ENCODE peak calls at places on chromosomes 4 and X, in five cellular contexts. One of them, this sample, is unnamed.

GRCh38 chr4:12022409-12022808 is 593.7 kb upstream of the HS3ST1 start:
- DNase-seq in fibroblast of villous mesenchyme: no peak
- DNase-seq in nucleus accumbens: no peak
- DNase-seq in CD4-positive, CD25-positive, alpha-beta regulatory T cell: no peak
- DNase-seq in activated CD8-positive, alpha-beta memory T cell treated with anti-CD3 and anti-CD28 coated beads, Interleukin-2, amount 50 U/mL, for 48 hours: no peak
- DNase-seq in this sample: no peak

GRCh38 chr4:79682161-79682560 is 274.1 kb upstream of the GK2 start:
- DNase-seq in fibroblast of villous mesenchyme: no peak
- DNase-seq in nucleus accumbens: no peak
- DNase-seq in CD4-positive, CD25-positive, alpha-beta regulatory T cell: no peak
- DNase-seq in activated CD8-positive, alpha-beta memory T cell treated with anti-CD3 and anti-CD28 coated beads, Interleukin-2, amount 50 U/mL, for 48 hours: no peak
- DNase-seq in this sample: peak; percentile 49

GRCh38 chrX:12954981-12955380 is 19.9 kb upstream of the TMSB4X start:
- DNase-seq in fibroblast of villous mesenchyme: no peak
- DNase-seq in nucleus accumbens: no peak
- DNase-seq in CD4-positive, CD25-positive, alpha-beta regulatory T cell: no peak
- DNase-seq in activated CD8-positive, alpha-beta memory T cell treated with anti-CD3 and anti-CD28 coated beads, Interleukin-2, amount 50 U/mL, for 48 hours: no peak
- DNase-seq in this sample: no peak

GRCh38 chrX:15751160-15751819 is 13.2 kb downstream of the CA5B start:
- DNase-seq in fibroblast of villous mesenchyme: peak; percentile 92
- DNase-seq in nucleus accumbens: no peak
- DNase-seq in CD4-positive, CD25-positive, alpha-beta regulatory T cell: peak; percentile 6
- DNase-seq in activated CD8-positive, alpha-beta memory T cell treated with anti-CD3 and anti-CD28 coated beads, Interleukin-2, amount 50 U/mL, for 48 hours: no peak
- DNase-seq in this sample: peak; percentile 40

GRCh38 chrX:13151806-13152510 is 107.5 kb upstream of the FAM9C start:
- DNase-seq in fibroblast of villous mesenchyme: peak; percentile 57
- DNase-seq in nucleus accumbens: no peak
- DNase-seq in CD4-positive, CD25-positive, alpha-beta regulatory T cell: peak; percentile 30
- DNase-seq in activated CD8-positive, alpha-beta memory T cell treated with anti-CD3 and anti-CD28 coated beads, Interleukin-2, amount 50 U/mL, for 48 hours: no peak
- DNase-seq in this sample: peak; percentile 2

GRCh38 chr4:154018659-154019058 is 229.8 kb upstream of the SFRP2 start:
- DNase-seq in fibroblast of villous mesenchyme: no peak
- DNase-seq in nucleus accumbens: no peak
- DNase-seq in CD4-positive, CD25-positive, alpha-beta regulatory T cell: no peak
- DNase-seq in activated CD8-positive, alpha-beta memory T cell treated with anti-CD3 and anti-CD28 coated beads, Interleukin-2, amount 50 U/mL, for 48 hours: peak; percentile 57
- DNase-seq in this sample: no peak

GRCh38 chr4:168071304-168071703 is 21.0 kb upstream of the ANXA10 start:
- DNase-seq in fibroblast of villous mesenchyme: no peak
- DNase-seq in nucleus accumbens: no peak
- DNase-seq in CD4-positive, CD25-positive, alpha-beta regulatory T cell: no peak
- DNase-seq in activated CD8-positive, alpha-beta memory T cell treated with anti-CD3 and anti-CD28 coated beads, Interleukin-2, amount 50 U/mL, for 48 hours: no peak
- DNase-seq in this sample: no peak

GRCh38 chr4:177728361-177729152 is 286.3 kb upstream of the AGA start:
- DNase-seq in fibroblast of villous mesenchyme: no peak
- DNase-seq in nucleus accumbens: no peak
- DNase-seq in CD4-positive, CD25-positive, alpha-beta regulatory T cell: no peak
- DNase-seq in activated CD8-positive, alpha-beta memory T cell treated with anti-CD3 and anti-CD28 coated beads, Interleukin-2, amount 50 U/mL, for 48 hours: no peak
- DNase-seq in this sample: peak; percentile 68

GRCh38 chr4:113851816-113852215 is 90.3 kb upstream of the CAMK2D start:
- DNase-seq in fibroblast of villous mesenchyme: no peak
- DNase-seq in nucleus accumbens: no peak
- DNase-seq in CD4-positive, CD25-positive, alpha-beta regulatory T cell: no peak
- DNase-seq in activated CD8-positive, alpha-beta memory T cell treated with anti-CD3 and anti-CD28 coated beads, Interleukin-2, amount 50 U/mL, for 48 hours: no peak
- DNase-seq in this sample: no peak

GRCh38 chr4:185201983-185202962 is 1.5 kb downstream of the CFAP97 start:
- DNase-seq in fibroblast of villous mesenchyme: peak; percentile 77
- DNase-seq in nucleus accumbens: no peak
- DNase-seq in CD4-positive, CD25-positive, alpha-beta regulatory T cell: peak; percentile 18
- DNase-seq in activated CD8-positive, alpha-beta memory T cell treated with anti-CD3 and anti-CD28 coated beads, Interleukin-2, amount 50 U/mL, for 48 hours: no peak
- DNase-seq in this sample: peak; percentile 3

GRCh38 chr4:174702974-174703478 is 126.0 kb downstream of the GLRA3 start:
- DNase-seq in fibroblast of villous mesenchyme: no peak
- DNase-seq in nucleus accumbens: no peak
- DNase-seq in CD4-positive, CD25-positive, alpha-beta regulatory T cell: no peak
- DNase-seq in activated CD8-positive, alpha-beta memory T cell treated with anti-CD3 and anti-CD28 coated beads, Interleukin-2, amount 50 U/mL, for 48 hours: no peak
- DNase-seq in this sample: no peak

GRCh38 chr4:68375667-68376559 is 26.0 kb upstream of the YTHDC1 start:
- DNase-seq in fibroblast of villous mesenchyme: peak; percentile 74
- DNase-seq in nucleus accumbens: peak; percentile 21
- DNase-seq in CD4-positive, CD25-positive, alpha-beta regulatory T cell: peak; percentile 32
- DNase-seq in activated CD8-positive, alpha-beta memory T cell treated with anti-CD3 and anti-CD28 coated beads, Interleukin-2, amount 50 U/mL, for 48 hours: peak; percentile 61
- DNase-seq in this sample: peak; percentile 30

GRCh38 chr4:148060264-148061138 is 328.6 kb downstream of the ARHGAP10 start:
- DNase-seq in fibroblast of villous mesenchyme: no peak
- DNase-seq in nucleus accumbens: no peak
- DNase-seq in CD4-positive, CD25-positive, alpha-beta regulatory T cell: no peak
- DNase-seq in activated CD8-positive, alpha-beta memory T cell treated with anti-CD3 and anti-CD28 coated beads, Interleukin-2, amount 50 U/mL, for 48 hours: no peak
- DNase-seq in this sample: no peak

GRCh38 chr4:118955515-118955914 is 66.9 kb downstream of the SYNPO2 start:
- DNase-seq in fibroblast of villous mesenchyme: peak; percentile 78
- DNase-seq in nucleus accumbens: no peak
- DNase-seq in CD4-positive, CD25-positive, alpha-beta regulatory T cell: no peak
- DNase-seq in activated CD8-positive, alpha-beta memory T cell treated with anti-CD3 and anti-CD28 coated beads, Interleukin-2, amount 50 U/mL, for 48 hours: no peak
- DNase-seq in this sample: no peak

GRCh38 chrX:19156223-19156622 is 34.0 kb upstream of the ADGRG2 start:
- DNase-seq in fibroblast of villous mesenchyme: no peak
- DNase-seq in nucleus accumbens: no peak
- DNase-seq in CD4-positive, CD25-positive, alpha-beta regulatory T cell: no peak
- DNase-seq in activated CD8-positive, alpha-beta memory T cell treated with anti-CD3 and anti-CD28 coated beads, Interleukin-2, amount 50 U/mL, for 48 hours: no peak
- DNase-seq in this sample: peak; percentile 6

GRCh38 chrX:21905209-21905735 is 35.2 kb upstream of the SMS start:
- DNase-seq in fibroblast of villous mesenchyme: no peak
- DNase-seq in nucleus accumbens: no peak
- DNase-seq in CD4-positive, CD25-positive, alpha-beta regulatory T cell: no peak
- DNase-seq in activated CD8-positive, alpha-beta memory T cell treated with anti-CD3 and anti-CD28 coated beads, Interleukin-2, amount 50 U/mL, for 48 hours: no peak
- DNase-seq in this sample: no peak

GRCh38 chr4:107312366-107312765 is 276.3 kb upstream of the DKK2 start:
- DNase-seq in fibroblast of villous mesenchyme: no peak
- DNase-seq in nucleus accumbens: no peak
- DNase-seq in CD4-positive, CD25-positive, alpha-beta regulatory T cell: no peak
- DNase-seq in activated CD8-positive, alpha-beta memory T cell treated with anti-CD3 and anti-CD28 coated beads, Interleukin-2, amount 50 U/mL, for 48 hours: no peak
- DNase-seq in this sample: no peak

GRCh38 chr4:151887151-151887815 is 126.5 kb upstream of the GATB start:
- DNase-seq in fibroblast of villous mesenchyme: peak; percentile 14
- DNase-seq in nucleus accumbens: no peak
- DNase-seq in CD4-positive, CD25-positive, alpha-beta regulatory T cell: no peak
- DNase-seq in activated CD8-positive, alpha-beta memory T cell treated with anti-CD3 and anti-CD28 coated beads, Interleukin-2, amount 50 U/mL, for 48 hours: peak; percentile 17
- DNase-seq in this sample: peak; percentile 60

GRCh38 chr4:44725166-44725565 is 1.2 kb downstream of the GNPDA2 start:
- DNase-seq in fibroblast of villous mesenchyme: peak; percentile 2
- DNase-seq in nucleus accumbens: no peak
- DNase-seq in CD4-positive, CD25-positive, alpha-beta regulatory T cell: no peak
- DNase-seq in activated CD8-positive, alpha-beta memory T cell treated with anti-CD3 and anti-CD28 coated beads, Interleukin-2, amount 50 U/mL, for 48 hours: no peak
- DNase-seq in this sample: no peak

GRCh38 chr4:168028970-168029610 is 63.2 kb upstream of the ANXA10 start:
- DNase-seq in fibroblast of villous mesenchyme: peak; percentile 1
- DNase-seq in nucleus accumbens: no peak
- DNase-seq in CD4-positive, CD25-positive, alpha-beta regulatory T cell: no peak
- DNase-seq in activated CD8-positive, alpha-beta memory T cell treated with anti-CD3 and anti-CD28 coated beads, Interleukin-2, amount 50 U/mL, for 48 hours: no peak
- DNase-seq in this sample: peak; percentile 20

GRCh38 chr4:73684097-73684496 is 56.3 kb upstream of the CXCL8 start:
- DNase-seq in fibroblast of villous mesenchyme: no peak
- DNase-seq in nucleus accumbens: no peak
- DNase-seq in CD4-positive, CD25-positive, alpha-beta regulatory T cell: no peak
- DNase-seq in activated CD8-positive, alpha-beta memory T cell treated with anti-CD3 and anti-CD28 coated beads, Interleukin-2, amount 50 U/mL, for 48 hours: no peak
- DNase-seq in this sample: no peak

GRCh38 chr4:88177981-88178632 is 19.7 kb upstream of the ABCG2 start:
- DNase-seq in fibroblast of villous mesenchyme: peak; percentile 85
- DNase-seq in nucleus accumbens: no peak
- DNase-seq in CD4-positive, CD25-positive, alpha-beta regulatory T cell: no peak
- DNase-seq in activated CD8-positive, alpha-beta memory T cell treated with anti-CD3 and anti-CD28 coated beads, Interleukin-2, amount 50 U/mL, for 48 hours: no peak
- DNase-seq in this sample: peak; percentile 67

GRCh38 chrX:63739885-63740284 is 45.1 kb downstream of the ARHGEF9 start:
- DNase-seq in fibroblast of villous mesenchyme: no peak
- DNase-seq in nucleus accumbens: no peak
- DNase-seq in CD4-positive, CD25-positive, alpha-beta regulatory T cell: no peak
- DNase-seq in activated CD8-positive, alpha-beta memory T cell treated with anti-CD3 and anti-CD28 coated beads, Interleukin-2, amount 50 U/mL, for 48 hours: no peak
- DNase-seq in this sample: no peak

GRCh38 chrX:118562574-118563164 is 67.1 kb downstream of the DOCK11 start:
- DNase-seq in fibroblast of villous mesenchyme: peak; percentile 47
- DNase-seq in nucleus accumbens: no peak
- DNase-seq in CD4-positive, CD25-positive, alpha-beta regulatory T cell: no peak
- DNase-seq in activated CD8-positive, alpha-beta memory T cell treated with anti-CD3 and anti-CD28 coated beads, Interleukin-2, amount 50 U/mL, for 48 hours: no peak
- DNase-seq in this sample: no peak

GRCh38 chr4:91596683-91597082 is 707.1 kb upstream of the GRID2 start:
- DNase-seq in fibroblast of villous mesenchyme: no peak
- DNase-seq in nucleus accumbens: no peak
- DNase-seq in CD4-positive, CD25-positive, alpha-beta regulatory T cell: no peak
- DNase-seq in activated CD8-positive, alpha-beta memory T cell treated with anti-CD3 and anti-CD28 coated beads, Interleukin-2, amount 50 U/mL, for 48 hours: no peak
- DNase-seq in this sample: no peak

GRCh38 chr4:68654946-68655721 is 15.3 kb downstream of the UGT2B15 start:
- DNase-seq in fibroblast of villous mesenchyme: no peak
- DNase-seq in nucleus accumbens: no peak
- DNase-seq in CD4-positive, CD25-positive, alpha-beta regulatory T cell: no peak
- DNase-seq in activated CD8-positive, alpha-beta memory T cell treated with anti-CD3 and anti-CD28 coated beads, Interleukin-2, amount 50 U/mL, for 48 hours: no peak
- DNase-seq in this sample: no peak

GRCh38 chr4:5460106-5460801 is 248.1 kb downstream of the EVC2 start:
- DNase-seq in fibroblast of villous mesenchyme: peak; percentile 32
- DNase-seq in nucleus accumbens: peak; percentile 6
- DNase-seq in CD4-positive, CD25-positive, alpha-beta regulatory T cell: no peak
- DNase-seq in activated CD8-positive, alpha-beta memory T cell treated with anti-CD3 and anti-CD28 coated beads, Interleukin-2, amount 50 U/mL, for 48 hours: no peak
- DNase-seq in this sample: peak; percentile 50

GRCh38 chr4:102439835-102440234 is 61.3 kb upstream of the NFKB1 start:
- DNase-seq in fibroblast of villous mesenchyme: peak; percentile 75
- DNase-seq in nucleus accumbens: no peak
- DNase-seq in CD4-positive, CD25-positive, alpha-beta regulatory T cell: no peak
- DNase-seq in activated CD8-positive, alpha-beta memory T cell treated with anti-CD3 and anti-CD28 coated beads, Interleukin-2, amount 50 U/mL, for 48 hours: no peak
- DNase-seq in this sample: peak; percentile 13

GRCh38 chr4:175891863-175892262 is 79.8 kb upstream of the GPM6A start:
- DNase-seq in fibroblast of villous mesenchyme: peak; percentile 28
- DNase-seq in nucleus accumbens: no peak
- DNase-seq in CD4-positive, CD25-positive, alpha-beta regulatory T cell: no peak
- DNase-seq in activated CD8-positive, alpha-beta memory T cell treated with anti-CD3 and anti-CD28 coated beads, Interleukin-2, amount 50 U/mL, for 48 hours: no peak
- DNase-seq in this sample: no peak

This sample was measured in Daoy.